ENCODE peak calls at places on chromosome 2, in four cellular contexts. N is K562, X is HepG2, I is GM12878. P is an unnamed sample.

GRCh38 chr2:38602136-38602731 is 494 bp downstream of the HNRNPLL start:
- DNase-seq in X (no peak), I (no peak), N (no peak), P (no peak)

GRCh38 chr2:22934789-22935188 is 450.2 kb upstream of the KLHL29 start:
- DNase-seq in X (no peak), I (no peak), N (no peak), P (no peak)

GRCh38 chr2:158539176-158539895 is 82.6 kb downstream of the PKP4 start:
- DNase-seq in X (peak), N (no peak), I (no peak), P (no peak)

GRCh38 chr2:221571108-221571390 is 1.1 kb downstream of the EPHA4 start:
- DNase-seq in N (no peak), X (no peak), I (no peak), P (no peak)

GRCh38 chr2:223099561-223099960 is 47.6 kb downstream of the KCNE4 start:
- DNase-seq in N (no peak), I (no peak), X (no peak), P (no peak)

GRCh38 chr2:95013726-95014125 is 11.8 kb upstream of the MAL start:
- DNase-seq in N (no peak), I (no peak), X (no peak), P (no peak)

GRCh38 chr2:3738454-3738853 is 35.1 kb downstream of the DCDC2C start:
- DNase-seq in I (no peak), N (no peak), X (peak), P (peak)

GRCh38 chr2:105934467-105934866 is 189.8 kb downstream of the NCK2 start:
- DNase-seq in I (no peak), N (no peak), X (peak), P (no peak)

GRCh38 chr2:168427451-168427850 is 28.6 kb upstream of the CERS6 start:
- DNase-seq in X (no peak), I (no peak), N (no peak), P (no peak)

GRCh38 chr2:156562136-156562535 is 126.0 kb downstream of the GPD2 start:
- DNase-seq in X (no peak), I (no peak), N (no peak), P (no peak)

GRCh38 chr2:8575011-8575750 is 106.7 kb upstream of the ID2 start:
- DNase-seq in X (peak), N (no peak), I (no peak), P (no peak)

GRCh38 chr2:232852676-232853075 is 17.4 kb upstream of the SNORC start:
- DNase-seq in I (no peak), N (no peak), X (no peak), P (no peak)

GRCh38 chr2:184419744-184420143 is 178.6 kb upstream of the ZNF804A start:
- DNase-seq in N (no peak), X (no peak), I (no peak), P (no peak)

GRCh38 chr2:134762508-134762907 is 43.7 kb upstream of the TMEM163 start:
- DNase-seq in I (no peak), N (no peak), X (no peak), P (no peak)

GRCh38 chr2:188609321-188610049 is 317.8 kb downstream of the GULP1 start:
- DNase-seq in X (no peak), N (no peak), I (no peak), P (no peak)

GRCh38 chr2:234632527-234633391 is 135.9 kb upstream of the ARL4C start:
- DNase-seq in N (no peak), X (no peak), I (no peak), P (no peak)

GRCh38 chr2:158667567-158667966 is 127.5 kb upstream of the DAPL1 start:
- DNase-seq in N (no peak), X (no peak), I (no peak), P (no peak)

GRCh38 chr2:180677200-180677599 is 303.2 kb upstream of the UBE2E3 start:
- DNase-seq in N (no peak), I (no peak), X (no peak), P (no peak)

GRCh38 chr2:233501198-233502076 is 65.1 kb downstream of the USP40 start:
- DNase-seq in I (no peak), N (no peak), X (no peak), P (no peak)

GRCh38 chr2:114127372-114127771 is 237.5 kb downstream of the ACTR3 start:
- DNase-seq in N (no peak), X (no peak), I (no peak), P (no peak)

GRCh38 chr2:105455488-105455991 is 56.7 kb upstream of the FHL2 start:
- DNase-seq in N (no peak), X (peak), I (no peak), P (no peak)

GRCh38 chr2:43251171-43251731 is 24.8 kb upstream of the ZFP36L2 start:
- DNase-seq in X (peak), N (no peak), I (no peak), P (no peak)

GRCh38 chr2:218853766-218854165 is 5.8 kb upstream of the WNT6 start:
- DNase-seq in X (no peak), N (no peak), I (no peak), P (no peak)

GRCh38 chr2:52704251-52704650 is 1063.4 kb upstream of the CHAC2 start:
- DNase-seq in X (no peak), I (no peak), N (no peak), P (no peak)

GRCh38 chr2:201116115-201116958 is at the start of gene CFLAR:
- DNase-seq in X (peak), I (no peak), N (peak), P (peak)

GRCh38 chr2:75292826-75293225 is 93.5 kb upstream of the TACR1 start:
- DNase-seq in X (no peak), N (no peak), I (no peak), P (no peak)

GRCh38 chr2:69933839-69934613 is 19.1 kb downstream of the MXD1 start:
- DNase-seq in I (no peak), N (peak), X (peak), P (no peak)

GRCh38 chr2:37306024-37306423 is 18.6 kb downstream of the PRKD3 start:
- DNase-seq in N (no peak), I (no peak), X (no peak), P (no peak)
- TF ChIP-seq SP1 in N (no peak), I (no peak), X (no peak), P (no peak)

GRCh38 chr2:9755638-9756037 is 87.6 kb upstream of the TAF1B start:
- DNase-seq in I (no peak), X (no peak), N (no peak), P (no peak)

GRCh38 chr2:9757430-9758287 is 85.6 kb upstream of the TAF1B start:
- DNase-seq in X (no peak), I (no peak), N (no peak), P (peak)

GRCh38 chr2:9758741-9759140 is 84.5 kb upstream of the TAF1B start:
- DNase-seq in N (no peak), I (no peak), X (no peak), P (no peak)

GRCh38 chr2:9754532-9754887 is 88.8 kb upstream of the TAF1B start:
- DNase-seq in N (no peak), I (no peak), X (no peak), P (no peak)

GRCh38 chr2:9756692-9757250 is 86.5 kb upstream of the TAF1B start:
- DNase-seq in X (no peak), N (no peak), I (no peak), P (no peak)
- TF ChIP-seq BHLHE40 in X (no peak), N (no peak), I (no peak), P (no peak)

GRCh38 chr2:239575931-239576445 is 175.2 kb upstream of the HDAC4 start:
- DNase-seq in X (no peak), N (no peak), I (no peak), P (no peak)
- TF ChIP-seq SP1 in X (no peak), N (no peak), I (no peak), P (no peak)

DNA sequence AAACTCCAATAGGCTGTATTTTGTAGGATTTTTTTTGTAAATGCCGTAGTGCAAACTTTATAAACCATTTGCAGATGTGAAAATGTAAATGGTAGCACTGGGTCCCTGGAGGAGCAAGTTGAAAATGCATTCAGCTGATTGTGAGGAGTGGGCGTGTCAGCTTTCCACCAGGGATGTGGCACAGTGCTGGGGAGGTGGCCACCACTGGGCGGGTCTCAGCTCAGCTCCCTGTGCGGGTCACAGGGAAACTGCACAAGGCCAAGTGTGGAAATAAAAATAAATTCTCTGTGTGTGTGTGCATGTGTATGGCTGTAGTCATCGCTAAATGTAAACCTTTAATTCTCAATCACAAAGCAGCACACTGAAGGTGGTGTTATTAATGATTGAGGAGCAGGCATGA is 137.2 kb upstream of the PXDN start:
- DNase-seq in X (no peak), N (no peak), I (no peak), P (no peak)
- TF ChIP-seq BHLHE40 in X (no peak), N (no peak), I (no peak), P (no peak)

P was measured in HEK293T.